ENCODE peak calls at places on chromosome 17, in seven cellular contexts. One of them, this sample, is unnamed.

GRCh38 chr17:48732688-48733629 is 4.4 kb upstream of the HOXB13 start:
- DNase-seq in neural crest cell: no peak
- DNase-seq in right cardiac atrium: no peak
- DNase-seq in effector memory CD4-positive, alpha-beta T cell: no peak
- DNase-seq in activated CD4-positive, alpha-beta T cell treated with anti-CD3 and anti-CD28 coated beads for 48 hours: no peak
- DNase-seq in fibroblast of pulmonary artery: no peak
- DNase-seq in amniotic stem cell: no peak
- DNase-seq in this sample: no peak

GRCh38 chr17:75894049-75894742 is 2.6 kb downstream of the TRIM65 start:
- DNase-seq in activated CD4-positive, alpha-beta T cell treated with anti-CD3 and anti-CD28 coated beads for 48 hours: no peak
- DNase-seq in effector memory CD4-positive, alpha-beta T cell: no peak
- DNase-seq in amniotic stem cell: no peak
- DNase-seq in neural crest cell: no peak
- DNase-seq in fibroblast of pulmonary artery: no peak
- DNase-seq in right cardiac atrium: peak
- DNase-seq in this sample: no peak

GRCh38 chr17:42819939-42820535 is 4.0 kb downstream of the BECN1 start:
- DNase-seq in fibroblast of pulmonary artery: peak
- DNase-seq in activated CD4-positive, alpha-beta T cell treated with anti-CD3 and anti-CD28 coated beads for 48 hours: peak
- DNase-seq in right cardiac atrium: peak
- DNase-seq in effector memory CD4-positive, alpha-beta T cell: peak
- DNase-seq in neural crest cell: peak
- DNase-seq in amniotic stem cell: peak
- DNase-seq in this sample: no peak

GRCh38 chr17:1053661-1054360 is 56.9 kb downstream of the TIMM22 start:
- DNase-seq in right cardiac atrium: peak
- DNase-seq in fibroblast of pulmonary artery: no peak
- DNase-seq in neural crest cell: no peak
- DNase-seq in amniotic stem cell: no peak
- DNase-seq in effector memory CD4-positive, alpha-beta T cell: no peak
- DNase-seq in activated CD4-positive, alpha-beta T cell treated with anti-CD3 and anti-CD28 coated beads for 48 hours: no peak
- DNase-seq in this sample: no peak

GRCh38 chr17:7141824-7142223 is 27.2 kb upstream of the ASGR2 start:
- DNase-seq in neural crest cell: no peak
- DNase-seq in activated CD4-positive, alpha-beta T cell treated with anti-CD3 and anti-CD28 coated beads for 48 hours: no peak
- DNase-seq in amniotic stem cell: no peak
- DNase-seq in effector memory CD4-positive, alpha-beta T cell: no peak
- DNase-seq in right cardiac atrium: no peak
- DNase-seq in fibroblast of pulmonary artery: no peak
- DNase-seq in this sample: no peak

GRCh38 chr17:43979671-43980070 is 24.8 kb upstream of the NAGS start:
- DNase-seq in neural crest cell: no peak
- DNase-seq in activated CD4-positive, alpha-beta T cell treated with anti-CD3 and anti-CD28 coated beads for 48 hours: no peak
- DNase-seq in effector memory CD4-positive, alpha-beta T cell: no peak
- DNase-seq in fibroblast of pulmonary artery: no peak
- DNase-seq in amniotic stem cell: no peak
- DNase-seq in right cardiac atrium: no peak
- DNase-seq in this sample: no peak

GRCh38 chr17:68288375-68288774 is 2.6 kb downstream of the SLC16A6 start:
- DNase-seq in activated CD4-positive, alpha-beta T cell treated with anti-CD3 and anti-CD28 coated beads for 48 hours: no peak
- DNase-seq in neural crest cell: no peak
- DNase-seq in effector memory CD4-positive, alpha-beta T cell: no peak
- DNase-seq in fibroblast of pulmonary artery: no peak
- DNase-seq in amniotic stem cell: no peak
- DNase-seq in right cardiac atrium: no peak
- DNase-seq in this sample: no peak

GRCh38 chr17:12522743-12523181 is 142.9 kb upstream of the MYOCD start:
- DNase-seq in activated CD4-positive, alpha-beta T cell treated with anti-CD3 and anti-CD28 coated beads for 48 hours: no peak
- DNase-seq in amniotic stem cell: no peak
- DNase-seq in right cardiac atrium: peak
- DNase-seq in effector memory CD4-positive, alpha-beta T cell: no peak
- DNase-seq in fibroblast of pulmonary artery: peak
- DNase-seq in neural crest cell: no peak
- DNase-seq in this sample: no peak

GRCh38 chr17:34641368-34641767 is 62.0 kb downstream of the TMEM132E start:
- DNase-seq in neural crest cell: no peak
- DNase-seq in amniotic stem cell: no peak
- DNase-seq in effector memory CD4-positive, alpha-beta T cell: no peak
- DNase-seq in right cardiac atrium: no peak
- DNase-seq in activated CD4-positive, alpha-beta T cell treated with anti-CD3 and anti-CD28 coated beads for 48 hours: no peak
- DNase-seq in fibroblast of pulmonary artery: no peak
- DNase-seq in this sample: no peak

GRCh38 chr17:7932949-7933348 is 943 bp downstream of the CNTROB start:
- DNase-seq in fibroblast of pulmonary artery: peak
- DNase-seq in effector memory CD4-positive, alpha-beta T cell: no peak
- DNase-seq in amniotic stem cell: no peak
- DNase-seq in activated CD4-positive, alpha-beta T cell treated with anti-CD3 and anti-CD28 coated beads for 48 hours: peak
- DNase-seq in neural crest cell: peak
- DNase-seq in right cardiac atrium: peak
- DNase-seq in this sample: peak

GRCh38 chr17:8832711-8833352 is 33.7 kb upstream of the MFSD6L start:
- DNase-seq in effector memory CD4-positive, alpha-beta T cell: peak
- DNase-seq in activated CD4-positive, alpha-beta T cell treated with anti-CD3 and anti-CD28 coated beads for 48 hours: peak
- DNase-seq in right cardiac atrium: peak
- DNase-seq in fibroblast of pulmonary artery: no peak
- DNase-seq in amniotic stem cell: no peak
- DNase-seq in neural crest cell: peak
- DNase-seq in this sample: no peak

GRCh38 chr17:48047113-48047740 is 932 bp upstream of the NFE2L1 start:
- DNase-seq in activated CD4-positive, alpha-beta T cell treated with anti-CD3 and anti-CD28 coated beads for 48 hours: no peak
- DNase-seq in neural crest cell: no peak
- DNase-seq in effector memory CD4-positive, alpha-beta T cell: no peak
- DNase-seq in amniotic stem cell: no peak
- DNase-seq in right cardiac atrium: peak
- DNase-seq in fibroblast of pulmonary artery: no peak
- DNase-seq in this sample: no peak

GRCh38 chr17:82822281-82822680 is 17.5 kb downstream of the ZNF750 start:
- DNase-seq in amniotic stem cell: no peak
- DNase-seq in activated CD4-positive, alpha-beta T cell treated with anti-CD3 and anti-CD28 coated beads for 48 hours: no peak
- DNase-seq in fibroblast of pulmonary artery: no peak
- DNase-seq in neural crest cell: no peak
- DNase-seq in right cardiac atrium: no peak
- DNase-seq in effector memory CD4-positive, alpha-beta T cell: no peak
- DNase-seq in this sample: no peak

GRCh38 chr17:19641687-19642372 is 6.7 kb upstream of the ALDH3A2 start:
- DNase-seq in activated CD4-positive, alpha-beta T cell treated with anti-CD3 and anti-CD28 coated beads for 48 hours: no peak
- DNase-seq in fibroblast of pulmonary artery: no peak
- DNase-seq in effector memory CD4-positive, alpha-beta T cell: no peak
- DNase-seq in right cardiac atrium: no peak
- DNase-seq in neural crest cell: no peak
- DNase-seq in amniotic stem cell: no peak
- DNase-seq in this sample: no peak

GRCh38 chr17:59751955-59752413 is 44.5 kb downstream of the VMP1 start:
- DNase-seq in activated CD4-positive, alpha-beta T cell treated with anti-CD3 and anti-CD28 coated beads for 48 hours: no peak
- DNase-seq in neural crest cell: no peak
- DNase-seq in amniotic stem cell: no peak
- DNase-seq in right cardiac atrium: no peak
- DNase-seq in effector memory CD4-positive, alpha-beta T cell: no peak
- DNase-seq in fibroblast of pulmonary artery: no peak
- DNase-seq in this sample: no peak

GRCh38 chr17:38591759-38592241 is 14.0 kb downstream of the SRCIN1 start:
- DNase-seq in amniotic stem cell: no peak
- DNase-seq in neural crest cell: no peak
- DNase-seq in activated CD4-positive, alpha-beta T cell treated with anti-CD3 and anti-CD28 coated beads for 48 hours: no peak
- DNase-seq in effector memory CD4-positive, alpha-beta T cell: no peak
- DNase-seq in right cardiac atrium: no peak
- DNase-seq in fibroblast of pulmonary artery: peak
- DNase-seq in this sample: no peak

GRCh38 chr17:41695954-41696720 is 7.5 kb downstream of the EIF1 start:
- DNase-seq in fibroblast of pulmonary artery: peak
- DNase-seq in right cardiac atrium: no peak
- DNase-seq in amniotic stem cell: peak
- DNase-seq in neural crest cell: peak
- DNase-seq in effector memory CD4-positive, alpha-beta T cell: peak
- DNase-seq in activated CD4-positive, alpha-beta T cell treated with anti-CD3 and anti-CD28 coated beads for 48 hours: peak
- DNase-seq in this sample: no peak

GRCh38 chr17:50267074-50267841 is 7.0 kb upstream of the TMEM92 start:
- DNase-seq in fibroblast of pulmonary artery: peak
- DNase-seq in right cardiac atrium: no peak
- DNase-seq in activated CD4-positive, alpha-beta T cell treated with anti-CD3 and anti-CD28 coated beads for 48 hours: no peak
- DNase-seq in effector memory CD4-positive, alpha-beta T cell: no peak
- DNase-seq in amniotic stem cell: no peak
- DNase-seq in neural crest cell: no peak
- DNase-seq in this sample: no peak

GRCh38 chr17:16551878-16552636 is 16.9 kb downstream of the ZNF287 start:
- DNase-seq in amniotic stem cell: no peak
- DNase-seq in neural crest cell: no peak
- DNase-seq in effector memory CD4-positive, alpha-beta T cell: no peak
- DNase-seq in activated CD4-positive, alpha-beta T cell treated with anti-CD3 and anti-CD28 coated beads for 48 hours: no peak
- DNase-seq in fibroblast of pulmonary artery: no peak
- DNase-seq in right cardiac atrium: no peak
- DNase-seq in this sample: no peak

GRCh38 chr17:57962441-57963148 is 7.4 kb upstream of the CUEDC1 start:
- DNase-seq in right cardiac atrium: no peak
- DNase-seq in activated CD4-positive, alpha-beta T cell treated with anti-CD3 and anti-CD28 coated beads for 48 hours: no peak
- DNase-seq in neural crest cell: no peak
- DNase-seq in effector memory CD4-positive, alpha-beta T cell: no peak
- DNase-seq in fibroblast of pulmonary artery: no peak
- DNase-seq in amniotic stem cell: no peak
- DNase-seq in this sample: no peak

GRCh38 chr17:42421479-42422332 is 1.4 kb downstream of the CAVIN1 start:
- DNase-seq in effector memory CD4-positive, alpha-beta T cell: no peak
- DNase-seq in activated CD4-positive, alpha-beta T cell treated with anti-CD3 and anti-CD28 coated beads for 48 hours: no peak
- DNase-seq in amniotic stem cell: peak
- DNase-seq in right cardiac atrium: peak
- DNase-seq in fibroblast of pulmonary artery: peak
- DNase-seq in neural crest cell: no peak
- DNase-seq in this sample: no peak

GRCh38 chr17:62110923-62111484 is 45.9 kb upstream of the MED13 start:
- DNase-seq in activated CD4-positive, alpha-beta T cell treated with anti-CD3 and anti-CD28 coated beads for 48 hours: no peak
- DNase-seq in amniotic stem cell: no peak
- DNase-seq in fibroblast of pulmonary artery: no peak
- DNase-seq in effector memory CD4-positive, alpha-beta T cell: no peak
- DNase-seq in right cardiac atrium: no peak
- DNase-seq in neural crest cell: no peak
- DNase-seq in this sample: no peak

GRCh38 chr17:75827291-75828050 is 16.7 kb downstream of the UNC13D start:
- DNase-seq in effector memory CD4-positive, alpha-beta T cell: peak
- DNase-seq in fibroblast of pulmonary artery: peak
- DNase-seq in neural crest cell: peak
- DNase-seq in right cardiac atrium: peak
- DNase-seq in amniotic stem cell: no peak
- DNase-seq in activated CD4-positive, alpha-beta T cell treated with anti-CD3 and anti-CD28 coated beads for 48 hours: peak
- DNase-seq in this sample: peak

GRCh38 chr17:72974605-72975232 is 117.8 kb downstream of the SLC39A11 start:
- DNase-seq in amniotic stem cell: no peak
- DNase-seq in fibroblast of pulmonary artery: no peak
- DNase-seq in effector memory CD4-positive, alpha-beta T cell: no peak
- DNase-seq in right cardiac atrium: no peak
- DNase-seq in neural crest cell: no peak
- DNase-seq in activated CD4-positive, alpha-beta T cell treated with anti-CD3 and anti-CD28 coated beads for 48 hours: no peak
- DNase-seq in this sample: no peak

GRCh38 chr17:34527121-34527907 is 52.1 kb upstream of the TMEM132E start:
- DNase-seq in fibroblast of pulmonary artery: no peak
- DNase-seq in effector memory CD4-positive, alpha-beta T cell: no peak
- DNase-seq in neural crest cell: no peak
- DNase-seq in amniotic stem cell: no peak
- DNase-seq in right cardiac atrium: no peak
- DNase-seq in activated CD4-positive, alpha-beta T cell treated with anti-CD3 and anti-CD28 coated beads for 48 hours: no peak
- DNase-seq in this sample: no peak

GRCh38 chr17:17849147-17849820 is 12.5 kb upstream of the SREBF1 start:
- DNase-seq in neural crest cell: no peak
- DNase-seq in right cardiac atrium: peak
- DNase-seq in effector memory CD4-positive, alpha-beta T cell: peak
- DNase-seq in amniotic stem cell: no peak
- DNase-seq in activated CD4-positive, alpha-beta T cell treated with anti-CD3 and anti-CD28 coated beads for 48 hours: peak
- DNase-seq in fibroblast of pulmonary artery: peak
- DNase-seq in this sample: peak